ENCODE peak calls at places on chromosomes 7 and 10, in five cellular contexts. One of them, this sample, is unnamed.

GRCh38 chr7:26083113-26083512 is 68.9 kb upstream of the NFE2L3 start:
- DNase-seq in activated T-cell treated with anti-CD3 and anti-CD28 coated beads, Interleukin-2, amount 50 U/mL, for 24 hours: no peak
- DNase-seq in ovary: no peak
- DNase-seq in AG10803: no peak
- DNase-seq in activated CD4-positive, alpha-beta T cell treated with anti-CD3 and anti-CD28 coated beads, Interleukin-2, amount 50 U/mL, for 4 hours: no peak
- DNase-seq in this sample: no peak

GRCh38 chr10:117004627-117005453 is at the start of gene SHTN1:
- DNase-seq in activated T-cell treated with anti-CD3 and anti-CD28 coated beads, Interleukin-2, amount 50 U/mL, for 24 hours: peak; percentile 36
- DNase-seq in ovary: peak; percentile 81
- DNase-seq in AG10803: peak; percentile 49
- DNase-seq in activated CD4-positive, alpha-beta T cell treated with anti-CD3 and anti-CD28 coated beads, Interleukin-2, amount 50 U/mL, for 4 hours: no peak
- DNase-seq in this sample: no peak

GRCh38 chr10:7752251-7752650 is 35.5 kb downstream of the KIN start:
- DNase-seq in activated T-cell treated with anti-CD3 and anti-CD28 coated beads, Interleukin-2, amount 50 U/mL, for 24 hours: no peak
- DNase-seq in ovary: no peak
- DNase-seq in AG10803: no peak
- DNase-seq in activated CD4-positive, alpha-beta T cell treated with anti-CD3 and anti-CD28 coated beads, Interleukin-2, amount 50 U/mL, for 4 hours: no peak
- DNase-seq in this sample: no peak

GRCh38 chr7:73565675-73566342 is 8.3 kb upstream of the BCL7B start:
- DNase-seq in activated T-cell treated with anti-CD3 and anti-CD28 coated beads, Interleukin-2, amount 50 U/mL, for 24 hours: no peak
- DNase-seq in ovary: no peak
- DNase-seq in AG10803: peak; percentile 27
- DNase-seq in activated CD4-positive, alpha-beta T cell treated with anti-CD3 and anti-CD28 coated beads, Interleukin-2, amount 50 U/mL, for 4 hours: no peak
- DNase-seq in this sample: no peak

GRCh38 chr7:55572378-55573233 is at the start of gene VOPP1:
- DNase-seq in activated T-cell treated with anti-CD3 and anti-CD28 coated beads, Interleukin-2, amount 50 U/mL, for 24 hours: peak; percentile 81
- DNase-seq in ovary: peak; percentile 76
- DNase-seq in AG10803: peak; percentile 65
- DNase-seq in activated CD4-positive, alpha-beta T cell treated with anti-CD3 and anti-CD28 coated beads, Interleukin-2, amount 50 U/mL, for 4 hours: peak; percentile 29
- DNase-seq in this sample: peak; percentile 84

GRCh38 chr10:102150970-102151773 is 1.0 kb upstream of the NOLC1 start:
- DNase-seq in activated T-cell treated with anti-CD3 and anti-CD28 coated beads, Interleukin-2, amount 50 U/mL, for 24 hours: no peak
- DNase-seq in ovary: no peak
- DNase-seq in AG10803: peak; percentile 51
- DNase-seq in activated CD4-positive, alpha-beta T cell treated with anti-CD3 and anti-CD28 coated beads, Interleukin-2, amount 50 U/mL, for 4 hours: no peak
- DNase-seq in this sample: no peak

GRCh38 chr7:141355057-141355456 is 196.2 kb upstream of the AGK start:
- DNase-seq in activated T-cell treated with anti-CD3 and anti-CD28 coated beads, Interleukin-2, amount 50 U/mL, for 24 hours: no peak
- DNase-seq in ovary: no peak
- DNase-seq in AG10803: peak; percentile 9
- DNase-seq in activated CD4-positive, alpha-beta T cell treated with anti-CD3 and anti-CD28 coated beads, Interleukin-2, amount 50 U/mL, for 4 hours: no peak
- DNase-seq in this sample: no peak

GRCh38 chr10:128071417-128071782 is 54.8 kb downstream of the MKI67 start:
- DNase-seq in activated T-cell treated with anti-CD3 and anti-CD28 coated beads, Interleukin-2, amount 50 U/mL, for 24 hours: peak; percentile 23
- DNase-seq in ovary: no peak
- DNase-seq in AG10803: no peak
- DNase-seq in activated CD4-positive, alpha-beta T cell treated with anti-CD3 and anti-CD28 coated beads, Interleukin-2, amount 50 U/mL, for 4 hours: no peak
- DNase-seq in this sample: peak; percentile 13

GRCh38 chr10:89651205-89651915 is 6.3 kb upstream of the PANK1 start:
- DNase-seq in activated T-cell treated with anti-CD3 and anti-CD28 coated beads, Interleukin-2, amount 50 U/mL, for 24 hours: no peak
- DNase-seq in ovary: no peak
- DNase-seq in AG10803: no peak
- DNase-seq in activated CD4-positive, alpha-beta T cell treated with anti-CD3 and anti-CD28 coated beads, Interleukin-2, amount 50 U/mL, for 4 hours: no peak
- DNase-seq in this sample: no peak

GRCh38 chr10:1166828-1167275 is 110.7 kb downstream of the WDR37 start:
- DNase-seq in activated T-cell treated with anti-CD3 and anti-CD28 coated beads, Interleukin-2, amount 50 U/mL, for 24 hours: no peak
- DNase-seq in ovary: no peak
- DNase-seq in AG10803: no peak
- DNase-seq in activated CD4-positive, alpha-beta T cell treated with anti-CD3 and anti-CD28 coated beads, Interleukin-2, amount 50 U/mL, for 4 hours: no peak
- DNase-seq in this sample: peak; percentile 24

GRCh38 chr7:157384301-157384700 is 47.5 kb downstream of the DNAJB6 start:
- DNase-seq in activated T-cell treated with anti-CD3 and anti-CD28 coated beads, Interleukin-2, amount 50 U/mL, for 24 hours: no peak
- DNase-seq in ovary: no peak
- DNase-seq in AG10803: no peak
- DNase-seq in activated CD4-positive, alpha-beta T cell treated with anti-CD3 and anti-CD28 coated beads, Interleukin-2, amount 50 U/mL, for 4 hours: no peak
- DNase-seq in this sample: no peak

GRCh38 chr7:40232242-40232929 is 97.6 kb downstream of the SUGCT start:
- DNase-seq in activated T-cell treated with anti-CD3 and anti-CD28 coated beads, Interleukin-2, amount 50 U/mL, for 24 hours: no peak
- DNase-seq in ovary: no peak
- DNase-seq in AG10803: peak; percentile 73
- DNase-seq in activated CD4-positive, alpha-beta T cell treated with anti-CD3 and anti-CD28 coated beads, Interleukin-2, amount 50 U/mL, for 4 hours: no peak
- DNase-seq in this sample: no peak

GRCh38 chr10:86403183-86403797 is 36.7 kb upstream of the GRID1 start:
- DNase-seq in activated T-cell treated with anti-CD3 and anti-CD28 coated beads, Interleukin-2, amount 50 U/mL, for 24 hours: no peak
- DNase-seq in ovary: no peak
- DNase-seq in AG10803: no peak
- DNase-seq in activated CD4-positive, alpha-beta T cell treated with anti-CD3 and anti-CD28 coated beads, Interleukin-2, amount 50 U/mL, for 4 hours: no peak
- DNase-seq in this sample: no peak

GRCh38 chr10:70222340-70222794 is 10.9 kb downstream of the PPA1 start:
- DNase-seq in activated T-cell treated with anti-CD3 and anti-CD28 coated beads, Interleukin-2, amount 50 U/mL, for 24 hours: no peak
- DNase-seq in ovary: no peak
- DNase-seq in AG10803: no peak
- DNase-seq in activated CD4-positive, alpha-beta T cell treated with anti-CD3 and anti-CD28 coated beads, Interleukin-2, amount 50 U/mL, for 4 hours: no peak
- DNase-seq in this sample: no peak

GRCh38 chr10:86160890-86161585 is 205.6 kb downstream of the GRID1 start:
- DNase-seq in activated T-cell treated with anti-CD3 and anti-CD28 coated beads, Interleukin-2, amount 50 U/mL, for 24 hours: no peak
- DNase-seq in ovary: no peak
- DNase-seq in AG10803: no peak
- DNase-seq in activated CD4-positive, alpha-beta T cell treated with anti-CD3 and anti-CD28 coated beads, Interleukin-2, amount 50 U/mL, for 4 hours: no peak
- DNase-seq in this sample: no peak

GRCh38 chr10:43127447-43127846 is 10.8 kb upstream of the CSGALNACT2 start:
- DNase-seq in activated T-cell treated with anti-CD3 and anti-CD28 coated beads, Interleukin-2, amount 50 U/mL, for 24 hours: no peak
- DNase-seq in ovary: no peak
- DNase-seq in AG10803: peak; percentile 34
- DNase-seq in activated CD4-positive, alpha-beta T cell treated with anti-CD3 and anti-CD28 coated beads, Interleukin-2, amount 50 U/mL, for 4 hours: no peak
- DNase-seq in this sample: no peak

GRCh38 chr7:11155883-11156282 is 182.2 kb downstream of the PHF14 start:
- DNase-seq in activated T-cell treated with anti-CD3 and anti-CD28 coated beads, Interleukin-2, amount 50 U/mL, for 24 hours: no peak
- DNase-seq in ovary: no peak
- DNase-seq in AG10803: peak; percentile 64
- DNase-seq in activated CD4-positive, alpha-beta T cell treated with anti-CD3 and anti-CD28 coated beads, Interleukin-2, amount 50 U/mL, for 4 hours: no peak
- DNase-seq in this sample: no peak

GRCh38 chr10:51895209-51895608 is 195.8 kb upstream of the CSTF2T start:
- DNase-seq in activated T-cell treated with anti-CD3 and anti-CD28 coated beads, Interleukin-2, amount 50 U/mL, for 24 hours: no peak
- DNase-seq in ovary: peak; percentile 73
- DNase-seq in AG10803: peak; percentile 98
- DNase-seq in activated CD4-positive, alpha-beta T cell treated with anti-CD3 and anti-CD28 coated beads, Interleukin-2, amount 50 U/mL, for 4 hours: no peak
- DNase-seq in this sample: no peak

GRCh38 chr7:35624299-35625186 is 70.4 kb downstream of the HERPUD2 start:
- DNase-seq in activated T-cell treated with anti-CD3 and anti-CD28 coated beads, Interleukin-2, amount 50 U/mL, for 24 hours: peak; percentile 54
- DNase-seq in ovary: no peak
- DNase-seq in AG10803: peak; percentile 22
- DNase-seq in activated CD4-positive, alpha-beta T cell treated with anti-CD3 and anti-CD28 coated beads, Interleukin-2, amount 50 U/mL, for 4 hours: peak; percentile 12
- DNase-seq in this sample: no peak

GRCh38 chr7:19958309-19958896 is 185.0 kb upstream of the TMEM196 start:
- DNase-seq in activated T-cell treated with anti-CD3 and anti-CD28 coated beads, Interleukin-2, amount 50 U/mL, for 24 hours: no peak
- DNase-seq in ovary: no peak
- DNase-seq in AG10803: peak; percentile 99
- DNase-seq in activated CD4-positive, alpha-beta T cell treated with anti-CD3 and anti-CD28 coated beads, Interleukin-2, amount 50 U/mL, for 4 hours: no peak
- DNase-seq in this sample: no peak

GRCh38 chr7:44548893-44549292 is 7.8 kb upstream of the NPC1L1 start:
- DNase-seq in activated T-cell treated with anti-CD3 and anti-CD28 coated beads, Interleukin-2, amount 50 U/mL, for 24 hours: no peak
- DNase-seq in ovary: no peak
- DNase-seq in AG10803: no peak
- DNase-seq in activated CD4-positive, alpha-beta T cell treated with anti-CD3 and anti-CD28 coated beads, Interleukin-2, amount 50 U/mL, for 4 hours: no peak
- DNase-seq in this sample: no peak

GRCh38 chr7:133783276-133783675 is 343.9 kb upstream of the LRGUK start:
- DNase-seq in activated T-cell treated with anti-CD3 and anti-CD28 coated beads, Interleukin-2, amount 50 U/mL, for 24 hours: no peak
- DNase-seq in ovary: no peak
- DNase-seq in AG10803: no peak
- DNase-seq in activated CD4-positive, alpha-beta T cell treated with anti-CD3 and anti-CD28 coated beads, Interleukin-2, amount 50 U/mL, for 4 hours: no peak
- DNase-seq in this sample: no peak

GRCh38 chr7:143975617-143976016 is 21.0 kb downstream of the OR2F1 start:
- DNase-seq in activated T-cell treated with anti-CD3 and anti-CD28 coated beads, Interleukin-2, amount 50 U/mL, for 24 hours: no peak
- DNase-seq in ovary: no peak
- DNase-seq in AG10803: no peak
- DNase-seq in activated CD4-positive, alpha-beta T cell treated with anti-CD3 and anti-CD28 coated beads, Interleukin-2, amount 50 U/mL, for 4 hours: no peak
- DNase-seq in this sample: no peak